ENCODE peak calls at places on chromosomes 4 and X, in six cellular contexts. One of them, this sample, is unnamed.

GRCh38 chrX:6718766-6719165 is 183.8 kb upstream of the VCX3A start:
- DNase-seq in neural progenitor cell: no peak
- DNase-seq in fibroblast of lung: no peak
- DNase-seq in A673: no peak
- DNase-seq in mammary epithelial cell: no peak
- DNase-seq in IMR-90: no peak
- DNase-seq in this sample: no peak

GRCh38 chr4:95833652-95834276 is 6.1 kb upstream of the PDHA2 start:
- DNase-seq in neural progenitor cell: no peak
- DNase-seq in fibroblast of lung: no peak
- DNase-seq in A673: peak; percentile 70
- DNase-seq in mammary epithelial cell: no peak
- DNase-seq in IMR-90: no peak
- DNase-seq in this sample: peak; percentile 58

GRCh38 chr4:175330652-175331051 is 412.5 kb downstream of the ADAM29 start:
- DNase-seq in neural progenitor cell: no peak
- DNase-seq in fibroblast of lung: peak; percentile 32
- DNase-seq in A673: no peak
- DNase-seq in mammary epithelial cell: peak; percentile 28
- DNase-seq in IMR-90: peak; percentile 83
- DNase-seq in this sample: no peak

GRCh38 chr4:43238556-43238955 is 346.0 kb downstream of the GRXCR1 start:
- DNase-seq in neural progenitor cell: no peak
- DNase-seq in fibroblast of lung: no peak
- DNase-seq in A673: no peak
- DNase-seq in mammary epithelial cell: no peak
- DNase-seq in IMR-90: no peak
- DNase-seq in this sample: no peak

GRCh38 chrX:37420179-37420578 is 71.0 kb downstream of the PRRG1 start:
- DNase-seq in neural progenitor cell: no peak
- DNase-seq in fibroblast of lung: peak; percentile 0
- DNase-seq in A673: no peak
- DNase-seq in mammary epithelial cell: peak; percentile 51
- DNase-seq in IMR-90: peak; percentile 10
- DNase-seq in this sample: no peak

GRCh38 chr4:73918058-73918457 is 48.9 kb downstream of the CXCL1 start:
- DNase-seq in neural progenitor cell: no peak
- DNase-seq in fibroblast of lung: no peak
- DNase-seq in A673: no peak
- DNase-seq in mammary epithelial cell: no peak
- DNase-seq in IMR-90: no peak
- DNase-seq in this sample: no peak

GRCh38 chr4:154014401-154015105 is 225.7 kb upstream of the SFRP2 start:
- DNase-seq in neural progenitor cell: peak; percentile 20
- DNase-seq in fibroblast of lung: peak; percentile 2
- DNase-seq in A673: no peak
- DNase-seq in mammary epithelial cell: no peak
- DNase-seq in IMR-90: no peak
- DNase-seq in this sample: no peak

GRCh38 chrX:11073411-11073810 is 37.7 kb upstream of the HCCS start:
- DNase-seq in neural progenitor cell: no peak
- DNase-seq in fibroblast of lung: no peak
- DNase-seq in A673: no peak
- DNase-seq in mammary epithelial cell: no peak
- DNase-seq in IMR-90: no peak
- DNase-seq in this sample: no peak

GRCh38 chr4:141347738-141348524 is 127.2 kb downstream of the ZNF330 start:
- DNase-seq in neural progenitor cell: no peak
- DNase-seq in fibroblast of lung: no peak
- DNase-seq in A673: no peak
- DNase-seq in mammary epithelial cell: peak; percentile 16
- DNase-seq in IMR-90: peak; percentile 28
- DNase-seq in this sample: no peak

GRCh38 chr4:45453258-45453841 is 670.5 kb downstream of the GABRG1 start:
- DNase-seq in neural progenitor cell: peak; percentile 68
- DNase-seq in fibroblast of lung: peak; percentile 49
- DNase-seq in A673: peak; percentile 59
- DNase-seq in mammary epithelial cell: peak; percentile 54
- DNase-seq in IMR-90: no peak
- DNase-seq in this sample: peak; percentile 52

GRCh38 chrX:10341309-10341708 is 184.5 kb downstream of the CLCN4 start:
- DNase-seq in neural progenitor cell: no peak
- DNase-seq in fibroblast of lung: no peak
- DNase-seq in A673: no peak
- DNase-seq in mammary epithelial cell: peak; percentile 23
- DNase-seq in IMR-90: no peak
- DNase-seq in this sample: no peak

GRCh38 chrX:74523224-74523623 is 91.2 kb downstream of the RLIM start:
- DNase-seq in neural progenitor cell: no peak
- DNase-seq in fibroblast of lung: peak; percentile 12
- DNase-seq in A673: no peak
- DNase-seq in mammary epithelial cell: no peak
- DNase-seq in IMR-90: no peak
- DNase-seq in this sample: no peak

GRCh38 chrX:116961872-116962582 is 499.3 kb upstream of the CT83 start:
- DNase-seq in neural progenitor cell: no peak
- DNase-seq in fibroblast of lung: no peak
- DNase-seq in A673: no peak
- DNase-seq in mammary epithelial cell: peak; percentile 1
- DNase-seq in IMR-90: no peak
- DNase-seq in this sample: peak; percentile 10

GRCh38 chr4:164847016-164847415 is 30.0 kb upstream of the APELA start:
- DNase-seq in neural progenitor cell: no peak
- DNase-seq in fibroblast of lung: no peak
- DNase-seq in A673: no peak
- DNase-seq in mammary epithelial cell: no peak
- DNase-seq in IMR-90: no peak
- DNase-seq in this sample: no peak

GRCh38 chr4:140180577-140180976 is 26.6 kb upstream of the MAML3 start:
- DNase-seq in neural progenitor cell: no peak
- DNase-seq in fibroblast of lung: no peak
- DNase-seq in A673: no peak
- DNase-seq in mammary epithelial cell: peak; percentile 21
- DNase-seq in IMR-90: no peak
- DNase-seq in this sample: no peak

GRCh38 chr4:159682996-159683395 is 580.1 kb downstream of the RAPGEF2 start:
- DNase-seq in neural progenitor cell: no peak
- DNase-seq in fibroblast of lung: no peak
- DNase-seq in A673: no peak
- DNase-seq in mammary epithelial cell: no peak
- DNase-seq in IMR-90: no peak
- DNase-seq in this sample: no peak

GRCh38 chrX:82218361-82218760 is 1016.5 kb downstream of the SH3BGRL start:
- DNase-seq in neural progenitor cell: peak; percentile 44
- DNase-seq in fibroblast of lung: peak; percentile 5
- DNase-seq in A673: peak; percentile 52
- DNase-seq in mammary epithelial cell: peak; percentile 17
- DNase-seq in IMR-90: peak; percentile 0
- DNase-seq in this sample: peak; percentile 22

GRCh38 chr4:55668449-55668848 is 32.4 kb upstream of the NMU start:
- DNase-seq in neural progenitor cell: no peak
- DNase-seq in fibroblast of lung: no peak
- DNase-seq in A673: no peak
- DNase-seq in mammary epithelial cell: no peak
- DNase-seq in IMR-90: no peak
- DNase-seq in this sample: no peak

GRCh38 chr4:187017156-187017555 is 293.5 kb upstream of the FAT1 start:
- DNase-seq in neural progenitor cell: peak; percentile 21
- DNase-seq in fibroblast of lung: no peak
- DNase-seq in A673: no peak
- DNase-seq in mammary epithelial cell: no peak
- DNase-seq in IMR-90: no peak
- DNase-seq in this sample: no peak

GRCh38 chrX:45596190-45596808 is 395.6 kb upstream of the DIPK2B start:
- DNase-seq in neural progenitor cell: no peak
- DNase-seq in fibroblast of lung: peak; percentile 39
- DNase-seq in A673: no peak
- DNase-seq in mammary epithelial cell: no peak
- DNase-seq in IMR-90: peak; percentile 3
- DNase-seq in this sample: no peak

GRCh38 chr4:75916091-75916661 is 13.9 kb upstream of the PPEF2 start:
- DNase-seq in neural progenitor cell: peak; percentile 49
- DNase-seq in fibroblast of lung: peak; percentile 89
- DNase-seq in A673: peak; percentile 38
- DNase-seq in mammary epithelial cell: peak; percentile 16
- DNase-seq in IMR-90: peak; percentile 89
- DNase-seq in this sample: peak; percentile 12

GRCh38 chr4:183411291-183411861 is 33.1 kb upstream of the CDKN2AIP start:
- DNase-seq in neural progenitor cell: no peak
- DNase-seq in fibroblast of lung: peak; percentile 96
- DNase-seq in A673: no peak
- DNase-seq in mammary epithelial cell: peak; percentile 61
- DNase-seq in IMR-90: peak; percentile 67
- DNase-seq in this sample: peak; percentile 84

GRCh38 chr4:183407635-183408463 is 36.6 kb upstream of the CDKN2AIP start:
- DNase-seq in neural progenitor cell: no peak
- DNase-seq in fibroblast of lung: no peak
- DNase-seq in A673: no peak
- DNase-seq in mammary epithelial cell: no peak
- DNase-seq in IMR-90: no peak
- DNase-seq in this sample: no peak

GRCh38 chr4:183409956-183410355 is 34.5 kb upstream of the CDKN2AIP start:
- DNase-seq in neural progenitor cell: no peak
- DNase-seq in fibroblast of lung: no peak
- DNase-seq in A673: no peak
- DNase-seq in mammary epithelial cell: no peak
- DNase-seq in IMR-90: no peak
- DNase-seq in this sample: no peak

GRCh38 chr4:183408791-183409190 is 35.6 kb upstream of the CDKN2AIP start:
- DNase-seq in neural progenitor cell: no peak
- DNase-seq in fibroblast of lung: no peak
- DNase-seq in A673: peak; percentile 32
- DNase-seq in mammary epithelial cell: no peak
- DNase-seq in IMR-90: no peak
- DNase-seq in this sample: no peak

GRCh38 chr4:183409463-183409862 is 35.0 kb upstream of the CDKN2AIP start:
- DNase-seq in neural progenitor cell: no peak
- DNase-seq in fibroblast of lung: no peak
- DNase-seq in A673: no peak
- DNase-seq in mammary epithelial cell: no peak
- DNase-seq in IMR-90: no peak
- DNase-seq in this sample: no peak
- H3K27ac ChIP-seq in neural progenitor cell: no peak overlapping the region
- H3K27ac ChIP-seq in fibroblast of lung: no peak overlapping the region
- H3K27ac ChIP-seq in A673: peak overlapping the region; percentile 81
- H3K27ac ChIP-seq in mammary epithelial cell: no peak overlapping the region
- H3K27ac ChIP-seq in IMR-90: no peak overlapping the region
- H3K27ac ChIP-seq in this sample: peak overlapping the region; percentile 57

GRCh38 chr4:2244947-2245786 is 3.2 kb upstream of the HAUS3 start:
- DNase-seq in neural progenitor cell: no peak
- DNase-seq in fibroblast of lung: no peak
- DNase-seq in A673: peak; percentile 60
- DNase-seq in mammary epithelial cell: no peak
- DNase-seq in IMR-90: no peak
- DNase-seq in this sample: no peak

GRCh38 chr4:2246384-2247127 is 4.6 kb upstream of the HAUS3 start:
- DNase-seq in neural progenitor cell: no peak
- DNase-seq in fibroblast of lung: no peak
- DNase-seq in A673: no peak
- DNase-seq in mammary epithelial cell: no peak
- DNase-seq in IMR-90: no peak
- DNase-seq in this sample: no peak

GRCh38 chr4:2247128-2248043 is 5.5 kb upstream of the HAUS3 start:
- DNase-seq in neural progenitor cell: no peak
- DNase-seq in fibroblast of lung: no peak
- DNase-seq in A673: no peak
- DNase-seq in mammary epithelial cell: no peak
- DNase-seq in IMR-90: no peak
- DNase-seq in this sample: no peak

GRCh38 chr4:2243682-2244380 is 1.9 kb upstream of the HAUS3 start:
- DNase-seq in neural progenitor cell: no peak
- DNase-seq in fibroblast of lung: peak; percentile 58
- DNase-seq in A673: no peak
- DNase-seq in mammary epithelial cell: no peak
- DNase-seq in IMR-90: peak; percentile 18
- DNase-seq in this sample: no peak

DNA sequence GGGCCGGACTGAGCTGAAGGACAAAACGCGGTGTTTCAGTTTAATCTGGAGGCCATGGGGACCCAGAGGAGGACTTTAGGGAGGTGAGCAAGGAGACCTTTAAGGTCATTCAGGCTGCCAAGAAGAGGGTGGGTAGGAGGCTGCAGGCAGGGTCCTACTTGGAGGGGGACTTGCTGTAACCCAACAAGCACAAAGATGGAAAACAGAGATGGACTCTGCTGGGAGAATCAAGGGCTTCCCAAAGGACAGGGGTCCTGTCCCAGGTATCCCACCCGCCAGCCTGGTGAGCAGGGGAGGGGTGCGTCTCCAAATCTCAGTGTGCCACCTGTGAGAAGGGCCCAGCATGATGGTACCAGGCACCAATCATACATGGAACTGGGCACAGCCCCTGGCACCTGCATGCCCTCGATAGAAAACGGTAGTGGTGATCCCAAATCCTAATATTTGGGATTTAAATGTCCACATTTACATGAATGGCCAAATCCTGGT is 3.9 kb upstream of the HAUS3 start:
- DNase-seq in neural progenitor cell: no peak
- DNase-seq in fibroblast of lung: no peak
- DNase-seq in A673: no peak
- DNase-seq in mammary epithelial cell: no peak
- DNase-seq in IMR-90: no peak
- DNase-seq in this sample: no peak
- H3K27ac ChIP-seq in neural progenitor cell: no peak overlapping the region
- H3K27ac ChIP-seq in fibroblast of lung: no peak overlapping the region
- H3K27ac ChIP-seq in A673: peak overlapping the region; percentile 29
- H3K27ac ChIP-seq in mammary epithelial cell: no peak overlapping the region
- H3K27ac ChIP-seq in IMR-90: no peak overlapping the region
- H3K27ac ChIP-seq in this sample: no peak overlapping the region

GRCh38 chr4:8507624-8508023 is 67.0 kb downstream of the TRMT44 start:
- DNase-seq in neural progenitor cell: no peak
- DNase-seq in fibroblast of lung: no peak
- DNase-seq in A673: no peak
- DNase-seq in mammary epithelial cell: no peak
- DNase-seq in IMR-90: no peak
- DNase-seq in this sample: no peak
- H3K27ac ChIP-seq in neural progenitor cell: no peak overlapping the region
- H3K27ac ChIP-seq in fibroblast of lung: no peak overlapping the region
- H3K27ac ChIP-seq in A673: no peak overlapping the region
- H3K27ac ChIP-seq in mammary epithelial cell: no peak overlapping the region
- H3K27ac ChIP-seq in IMR-90: peak overlapping the region; percentile 70
- H3K27ac ChIP-seq in this sample: no peak overlapping the region

DNA sequence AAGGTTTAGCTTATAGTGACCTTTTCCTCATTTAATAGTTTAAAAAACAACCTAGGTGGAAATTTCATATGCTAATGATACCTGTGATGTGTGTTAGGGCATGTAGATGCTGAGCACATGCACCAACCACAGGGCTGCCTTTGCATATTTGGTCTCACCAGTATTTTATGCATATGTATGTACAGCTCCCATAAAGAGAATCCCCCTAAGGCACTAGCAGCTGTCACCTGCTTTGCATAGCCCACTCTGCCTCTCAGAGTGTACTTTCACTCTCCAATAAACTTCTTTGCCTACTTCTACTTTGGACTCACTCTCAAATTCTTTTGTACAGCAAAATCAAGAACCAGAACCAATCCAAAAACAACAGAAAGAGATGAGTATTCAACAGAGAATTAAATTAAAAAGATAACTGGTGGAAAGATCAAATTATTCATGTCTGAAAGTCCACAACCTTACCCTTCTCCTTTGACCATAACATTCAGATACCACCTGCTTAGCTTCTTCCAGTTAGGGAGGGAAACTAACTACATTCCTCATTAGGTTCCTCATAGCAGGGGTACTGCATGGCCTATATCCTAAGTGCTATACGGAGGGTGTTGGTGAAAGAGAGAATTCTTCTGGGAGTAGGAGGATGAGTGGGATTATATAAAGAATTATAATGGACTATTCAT is 250.5 kb downstream of the STPG2 start:
- DNase-seq in neural progenitor cell: no peak
- DNase-seq in fibroblast of lung: no peak
- DNase-seq in A673: no peak
- DNase-seq in mammary epithelial cell: no peak
- DNase-seq in IMR-90: no peak
- DNase-seq in this sample: no peak
- H3K27ac ChIP-seq in neural progenitor cell: no peak overlapping the region
- H3K27ac ChIP-seq in fibroblast of lung: no peak overlapping the region
- H3K27ac ChIP-seq in A673: no peak overlapping the region
- H3K27ac ChIP-seq in mammary epithelial cell: no peak overlapping the region
- H3K27ac ChIP-seq in IMR-90: no peak overlapping the region
- H3K27ac ChIP-seq in this sample: no peak overlapping the region